ENCODE peak calls at places on chromosome 22, in four cellular contexts. W is NCI-H1930, H is T-helper 1 cell, E is progenitor cell of endocrine pancreas. R is an unnamed sample.

GRCh38 chr22:29457730-29458129 is 19.3 kb downstream of the RFPL1 start:
- DNase-seq in W (peak; percentile 25), H (no peak), E (no peak), R (no peak)

GRCh38 chr22:29700206-29700948 is 19.4 kb upstream of the CABP7 start:
- DNase-seq in W (no peak), H (no peak), E (no peak), R (no peak)

GRCh38 chr22:42754658-42755057 is 34.0 kb upstream of the A4GALT start:
- DNase-seq in W (no peak), H (no peak), E (no peak), R (peak; percentile 71)

GRCh38 chr22:43681724-43682360 is 130.3 kb downstream of the EFCAB6 start:
- DNase-seq in W (no peak), H (no peak), E (no peak), R (no peak)

GRCh38 chr22:29503811-29504372 is 23.9 kb downstream of the NEFH start:
- DNase-seq in W (no peak), H (no peak), E (no peak), R (peak; percentile 76)

GRCh38 chr22:22395230-22395629 is 113.3 kb downstream of the ZNF280B start:
- DNase-seq in W (no peak), H (no peak), E (no peak), R (no peak)

GRCh38 chr22:48742191-48742555 is 1085.5 kb downstream of the BRD1 start:
- DNase-seq in W (no peak), H (no peak), E (peak; percentile 4), R (no peak)

GRCh38 chr22:40178417-40179409 is 988 bp downstream of the TNRC6B start:
- DNase-seq in W (no peak), H (peak; percentile 10), E (no peak), R (no peak)

GRCh38 chr22:27814993-27815392 is 13.4 kb upstream of the MN1 start:
- DNase-seq in W (no peak), H (no peak), E (no peak), R (no peak)

GRCh38 chr22:49189871-49190270 is 637.8 kb downstream of the BRD1 start:
- DNase-seq in W (no peak), H (no peak), E (no peak), R (no peak)

GRCh38 chr22:36156515-36157419 is 3.8 kb downstream of the APOL3 start:
- DNase-seq in W (no peak), H (peak; percentile 64), E (no peak), R (peak; percentile 93)

GRCh38 chr22:34096770-34097169 is 176.5 kb upstream of the LARGE1 start:
- DNase-seq in W (no peak), H (no peak), E (no peak), R (no peak)

GRCh38 chr22:45891471-45891995 is 85.4 kb downstream of the WNT7B start:
- DNase-seq in W (no peak), H (no peak), E (no peak), R (peak; percentile 20)

GRCh38 chr22:22103078-22103593 is 120.5 kb upstream of the TOP3B start:
- DNase-seq in W (no peak), H (no peak), E (no peak), R (no peak)

GRCh38 chr22:39818050-39818449 is 75.5 kb downstream of the ENTHD1 start:
- DNase-seq in W (no peak), H (no peak), E (no peak), R (no peak)

GRCh38 chr22:35154937-35155387 is 89.0 kb downstream of the ISX start:
- DNase-seq in W (peak; percentile 32), H (no peak), E (peak; percentile 57), R (peak; percentile 68)

GRCh38 chr22:39306456-39307361 is 12.7 kb downstream of the RPL3 start:
- DNase-seq in W (no peak), H (peak; percentile 21), E (no peak), R (peak; percentile 75)

GRCh38 chr22:43066844-43067385 is 22.3 kb downstream of the TTLL1 start:
- DNase-seq in W (no peak), H (no peak), E (no peak), R (no peak)

GRCh38 chr22:43826142-43827093 is 14.3 kb upstream of the EFCAB6 start:
- DNase-seq in W (no peak), H (no peak), E (no peak), R (peak; percentile 68)

GRCh38 chr22:38205261-38206128 is 3.7 kb downstream of the MAFF start:
- DNase-seq in W (no peak), H (no peak), E (no peak), R (peak; percentile 93)

GRCh38 chr22:29194269-29194668 is 11.4 kb upstream of the EMID1 start:
- DNase-seq in W (no peak), H (no peak), E (no peak), R (no peak)

GRCh38 chr22:27776410-27776958 is 25.1 kb downstream of the MN1 start:
- DNase-seq in W (no peak), H (no peak), E (no peak), R (peak; percentile 57)

R was measured in right cardiac atrium.